ENCODE peak calls at places on chromosome 15, in five cellular contexts. U is NCI-H2081 treated with DMSO at 0.1 percent for 48 hours, E is NCI-H524, P is mucosa of descending colon, J is GM04504. Y is an unnamed sample.

GRCh38 chr15:87816016-87816415 is 440.5 kb downstream of the NTRK3 start:
- DNase-seq in J (no peak), P (no peak), U (no peak), E (no peak), Y (no peak)

GRCh38 chr15:43105077-43105769 is 615 bp downstream of the UBR1 start:
- DNase-seq in J (no peak), P (peak), E (no peak), U (no peak), Y (no peak)

GRCh38 chr15:83320831-83321230 is 36.4 kb upstream of the BNC1 start:
- DNase-seq in P (no peak), J (no peak), U (no peak), E (no peak), Y (no peak)

GRCh38 chr15:41285285-41285684 is 47.1 kb downstream of the OIP5 start:
- DNase-seq in U (no peak), E (no peak), J (no peak), P (peak), Y (no peak)

GRCh38 chr15:66912001-66912400 is 153.4 kb upstream of the SMAD3 start:
- DNase-seq in E (no peak), J (no peak), P (peak), U (no peak), Y (no peak)

GRCh38 chr15:100597862-100598261 is 4.1 kb downstream of the LINS1 start:
- DNase-seq in E (no peak), U (no peak), P (no peak), J (no peak), Y (no peak)

GRCh38 chr15:64921711-64922110 is 10.0 kb downstream of the ANKDD1A start:
- DNase-seq in U (no peak), E (no peak), J (no peak), P (no peak), Y (no peak)

GRCh38 chr15:75785771-75786563 is 57.3 kb upstream of the UBE2Q2 start:
- DNase-seq in U (no peak), E (peak), P (no peak), J (no peak), Y (no peak)

GRCh38 chr15:85559530-85559929 is 179.1 kb downstream of the AKAP13 start:
- DNase-seq in P (no peak), E (no peak), U (no peak), J (no peak), Y (no peak)